ENCODE peak calls at places on chromosomes 12 and 14, in seven cellular contexts. O is suprapubic skin, R is tibial artery, L is SK-N-SH, Z is T follicular helper cell, W is activated B cell treated with CpG ODN at 0.5 μM for 24 hours, Y is NCI-H774. I is an unnamed sample.

GRCh38 chr12:115132145-115132544 is 448.2 kb upstream of the TBX3 start:
- DNase-seq in O (no peak), R (no peak), L (no peak), Z (no peak), W (no peak), Y (no peak), I (no peak)

GRCh38 chr12:65099182-65099581 is 21.9 kb downstream of the WIF1 start:
- DNase-seq in O (no peak), R (no peak), L (no peak), Z (no peak), W (no peak), Y (no peak), I (no peak)

GRCh38 chr14:50821471-50822464 is 9.2 kb downstream of the NIN start:
- DNase-seq in O (no peak), R (no peak), L (no peak), Z (no peak), W (no peak), Y (no peak), I (peak)

GRCh38 chr12:42299392-42300308 is 26.2 kb downstream of the ZCRB1 start:
- DNase-seq in O (no peak), R (no peak), L (no peak), Z (no peak), W (no peak), Y (no peak), I (no peak)

GRCh38 chr12:39070775-39071174 is 165.4 kb upstream of the CPNE8 start:
- DNase-seq in O (no peak), R (no peak), L (no peak), Z (no peak), W (no peak), Y (no peak), I (no peak)

GRCh38 chr14:96064866-96065265 is 25.7 kb downstream of the C14orf132 start:
- DNase-seq in O (no peak), R (no peak), L (no peak), Z (no peak), W (no peak), Y (no peak), I (no peak)

GRCh38 chr14:106694638-106695393 is 1168.4 kb downstream of the TMEM121 start:
- DNase-seq in O (no peak), R (no peak), L (peak), Z (peak), W (peak), Y (peak), I (peak)

GRCh38 chr14:35337557-35338255 is 45.5 kb downstream of the PSMA6 start:
- DNase-seq in O (no peak), R (no peak), L (peak), Z (no peak), W (no peak), Y (no peak), I (no peak)

GRCh38 chr12:11653215-11653753 is 3.8 kb downstream of the ETV6 start:
- DNase-seq in O (no peak), R (no peak), L (no peak), Z (no peak), W (no peak), Y (no peak), I (peak)

GRCh38 chr12:129900306-129900705 is 3.5 kb downstream of the TMEM132D start:
- DNase-seq in O (no peak), R (no peak), L (no peak), Z (no peak), W (no peak), Y (no peak), I (no peak)

GRCh38 chr12:117662220-117662619 is 300.8 kb upstream of the NOS1 start:
- DNase-seq in O (no peak), R (no peak), L (no peak), Z (no peak), W (no peak), Y (no peak), I (no peak)

GRCh38 chr12:43692064-43692463 is 66.5 kb downstream of the PUS7L start:
- DNase-seq in O (no peak), R (no peak), L (no peak), Z (no peak), W (no peak), Y (no peak), I (no peak)

GRCh38 chr12:78802593-78802992 is 62.0 kb upstream of the SYT1 start:
- DNase-seq in O (no peak), R (no peak), L (peak), Z (no peak), W (no peak), Y (no peak), I (no peak)

GRCh38 chr12:6416596-6416995 is 28.2 kb upstream of the CD27 start:
- DNase-seq in O (no peak), R (peak), L (no peak), Z (no peak), W (no peak), Y (no peak), I (no peak)

GRCh38 chr14:21264025-21264801 is 5.0 kb downstream of the HNRNPC start:
- DNase-seq in O (no peak), R (no peak), L (no peak), Z (no peak), W (no peak), Y (no peak), I (no peak)

GRCh38 chr14:105525861-105526780 is at the start of gene TMEM121:
- DNase-seq in O (no peak), R (no peak), L (peak), Z (no peak), W (no peak), Y (peak), I (peak)